ENCODE peak calls at places on chromosome 17, in nine cellular contexts. B is A549, H is body of pancreas, K is heart left ventricle, C is stomach, T is IMR-90, E is ovary, Q is tibial nerve, R is K562. F is an unnamed sample.

GRCh38 chr17:63029520-63029919 is 63.5 kb downstream of the TANC2 start:
- DNase-seq in Q (no peak), E (no peak), H (no peak), K (no peak), C (no peak), B (peak), T (peak), R (no peak), F (no peak)

GRCh38 chr17:17189559-17189958 is 16.6 kb downstream of the PLD6 start:
- DNase-seq in K (no peak), R (no peak), E (no peak), T (no peak), H (no peak), B (no peak), Q (no peak), C (no peak), F (no peak)

GRCh38 chr17:60819447-60820130 is 141.9 kb downstream of the BCAS3 start:
- DNase-seq in R (no peak), C (no peak), B (no peak), Q (no peak), H (no peak), T (no peak), K (no peak), E (no peak), F (no peak)

GRCh38 chr17:7513850-7514419 is 29.8 kb downstream of the POLR2A start:
- DNase-seq in B (no peak), K (no peak), E (no peak), R (peak), H (no peak), C (no peak), T (no peak), Q (no peak), F (no peak)

GRCh38 chr17:72943826-72944689 is 148.4 kb downstream of the SLC39A11 start:
- DNase-seq in C (no peak), Q (no peak), R (no peak), B (peak), T (no peak), K (no peak), E (no peak), H (no peak), F (no peak)

GRCh38 chr17:61284746-61285145 is 114.9 kb upstream of the TBX2 start:
- DNase-seq in Q (no peak), R (no peak), K (no peak), C (no peak), E (no peak), H (no peak), T (no peak), B (no peak), F (no peak)

GRCh38 chr17:80679816-80680215 is 135.2 kb downstream of the RPTOR start:
- DNase-seq in B (no peak), R (no peak), E (no peak), H (no peak), Q (no peak), K (no peak), T (no peak), C (no peak), F (no peak)

GRCh38 chr17:22272363-22273146 is 580.2 kb downstream of the KCNJ18 start:
- DNase-seq in Q (no peak), C (no peak), B (no peak), R (no peak), E (no peak), K (no peak), H (no peak), T (no peak), F (peak)

GRCh38 chr17:73430848-73431247 is 119.0 kb upstream of the CDC42EP4 start:
- DNase-seq in Q (no peak), E (no peak), T (no peak), R (no peak), C (no peak), B (no peak), H (no peak), K (no peak), F (no peak)

GRCh38 chr17:58331815-58332719 is 3.5 kb upstream of the TSPOAP1 start:
- DNase-seq in E (peak), Q (peak), C (peak), K (peak), B (no peak), T (no peak), H (peak), R (peak), F (peak)

GRCh38 chr17:51612692-51613091 is 352.3 kb downstream of the UTP18 start:
- DNase-seq in R (no peak), K (no peak), B (no peak), T (no peak), Q (no peak), C (no peak), E (no peak), H (no peak), F (no peak)

GRCh38 chr17:80219013-80219776 is 938 bp downstream of the SGSH start:
- DNase-seq in B (peak), Q (peak), C (peak), T (peak), K (peak), R (peak), H (peak), E (peak), F (peak)

GRCh38 chr17:74149597-74150427 is 53.7 kb upstream of the RPL38 start:
- DNase-seq in C (no peak), Q (no peak), H (no peak), K (no peak), B (no peak), T (no peak), E (no peak), R (no peak), F (peak)

GRCh38 chr17:34645636-34646035 is 66.3 kb downstream of the TMEM132E start:
- DNase-seq in H (no peak), C (no peak), T (no peak), K (no peak), R (peak), E (no peak), Q (no peak), B (no peak), F (no peak)

GRCh38 chr17:57980522-57980921 is 7.5 kb downstream of the VEZF1 start:
- DNase-seq in K (no peak), E (no peak), Q (no peak), R (no peak), B (no peak), H (no peak), C (no peak), T (no peak), F (no peak)

GRCh38 chr17:61639818-61640217 is 48.8 kb upstream of the NACA2 start:
- DNase-seq in C (no peak), E (no peak), H (no peak), R (no peak), T (no peak), B (no peak), K (no peak), Q (no peak), F (no peak)

GRCh38 chr17:11511696-11512095 is 86.6 kb upstream of the DNAH9 start:
- DNase-seq in Q (no peak), T (no peak), E (no peak), R (no peak), C (peak), K (no peak), H (peak), B (no peak), F (peak)

GRCh38 chr17:48579738-48580543 is 1.8 kb upstream of the HOXB4 start:
- DNase-seq in E (no peak), T (peak), H (no peak), Q (no peak), C (no peak), B (no peak), R (no peak), K (no peak), F (no peak)

GRCh38 chr17:4354862-4355514 is 11.5 kb downstream of the UBE2G1 start:
- DNase-seq in T (no peak), R (no peak), B (no peak), K (no peak), E (no peak), C (no peak), Q (no peak), H (no peak), F (no peak)

GRCh38 chr17:41539071-41539492 is 11.0 kb upstream of the KRT19 start:
- DNase-seq in H (no peak), Q (no peak), R (no peak), T (no peak), E (no peak), C (no peak), B (no peak), K (no peak), F (no peak)

GRCh38 chr17:73669771-73670170 is 25.5 kb upstream of the SDK2 start:
- DNase-seq in E (no peak), K (no peak), B (no peak), R (no peak), C (no peak), H (no peak), T (no peak), Q (no peak), F (no peak)

GRCh38 chr17:79065105-79065670 is 9.4 kb upstream of the ENGASE start:
- DNase-seq in Q (no peak), C (peak), T (peak), R (peak), K (no peak), E (peak), B (peak), H (peak), F (no peak)

GRCh38 chr17:79111097-79111496 is 36.5 kb downstream of the ENGASE start:
- DNase-seq in B (no peak), R (no peak), C (no peak), K (no peak), E (no peak), Q (no peak), H (no peak), T (no peak), F (no peak)

GRCh38 chr17:66945451-66945850 is 19.1 kb upstream of the CACNG4 start:
- DNase-seq in R (no peak), C (no peak), K (no peak), T (no peak), H (peak), E (no peak), B (no peak), Q (no peak), F (no peak)

GRCh38 chr17:2621241-2621640 is 27.8 kb downstream of the PAFAH1B1 start:
- DNase-seq in H (no peak), K (no peak), R (no peak), C (no peak), Q (no peak), B (no peak), E (no peak), T (peak), F (no peak)

GRCh38 chr17:67629963-67630320 is 87.8 kb upstream of the NOL11 start:
- DNase-seq in Q (no peak), R (no peak), H (no peak), C (no peak), E (no peak), T (peak), K (no peak), B (peak), F (no peak)

GRCh38 chr17:81733507-81734404 is 21.7 kb downstream of the SLC25A10 start:
- DNase-seq in Q (peak), R (peak), T (peak), C (peak), K (peak), E (peak), H (peak), B (peak), F (peak)

GRCh38 chr17:8287651-8288335 is 677 bp upstream of the RANGRF start:
- DNase-seq in B (no peak), R (no peak), T (no peak), E (peak), H (peak), K (no peak), Q (no peak), C (peak), F (no peak)

GRCh38 chr17:33725675-33726271 is 432.7 kb upstream of the ASIC2 start:
- DNase-seq in R (peak), B (peak), E (no peak), K (no peak), H (peak), T (peak), C (peak), Q (no peak), F (peak)

GRCh38 chr17:78973792-78974520 is 5.8 kb downstream of the LGALS3BP start:
- DNase-seq in B (no peak), R (no peak), C (no peak), T (no peak), H (no peak), Q (no peak), K (no peak), E (no peak), F (no peak)

GRCh38 chr17:40564883-40565744 is at the start of gene CCR7:
- DNase-seq in T (no peak), E (no peak), H (no peak), K (no peak), Q (no peak), B (no peak), C (peak), R (peak), F (no peak)

GRCh38 chr17:7833795-7834553 is at the start of gene KDM6B:
- DNase-seq in T (peak), Q (peak), E (peak), B (peak), K (peak), R (peak), H (peak), C (peak), F (peak)

GRCh38 chr17:63399316-63399715 is 46.8 kb downstream of the CYB561 start:
- DNase-seq in R (no peak), B (no peak), E (no peak), H (no peak), T (peak), K (no peak), C (no peak), Q (no peak), F (no peak)

DNA sequence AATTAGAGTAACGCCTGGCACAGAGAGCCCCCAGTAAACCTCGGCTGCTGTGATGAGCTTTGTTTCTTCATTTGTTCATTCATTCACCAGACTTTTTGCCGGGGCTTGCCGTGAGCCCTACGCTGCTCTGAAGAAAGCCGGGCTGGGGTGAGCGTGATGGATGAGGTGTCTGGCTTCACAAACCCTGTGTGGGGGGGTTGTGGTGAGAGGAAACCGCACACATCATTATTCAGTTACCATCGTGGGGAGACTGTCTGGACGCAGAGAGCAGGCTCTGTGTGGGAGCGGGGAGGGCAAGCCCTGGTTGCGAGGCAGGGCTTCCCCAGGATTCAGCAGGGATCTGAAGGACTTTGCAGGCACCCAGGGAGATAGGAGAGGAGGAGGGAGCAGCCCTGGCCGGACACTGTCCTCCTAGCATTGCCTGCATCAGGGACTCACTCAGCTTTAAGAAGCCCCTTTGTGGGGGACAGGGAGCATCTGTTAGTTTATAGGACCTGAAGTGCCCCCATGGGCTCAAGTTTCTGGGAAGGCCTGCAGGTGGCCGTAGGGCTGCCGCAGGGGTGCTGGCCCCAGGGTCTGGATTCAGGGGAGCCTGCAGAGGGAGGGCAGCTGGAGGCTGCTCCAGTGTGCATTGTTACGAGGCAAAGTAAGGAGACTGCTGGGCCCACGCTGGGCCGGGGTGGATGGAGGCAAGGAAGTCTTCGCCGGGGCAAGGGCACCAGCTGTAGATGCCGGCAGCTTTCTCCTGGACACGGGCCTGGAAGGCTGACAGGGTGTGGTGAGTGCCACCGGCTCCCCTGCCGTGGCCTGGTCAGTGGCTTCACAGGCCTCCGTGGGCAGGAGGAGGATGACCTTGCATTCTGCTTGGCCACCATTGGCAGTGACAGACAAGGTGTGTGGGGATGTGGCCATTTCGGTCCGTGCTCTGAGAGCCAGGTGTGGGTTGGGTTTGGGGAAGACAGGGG is 334.5 kb downstream of the SEC14L1 start:
- DNase-seq in T (peak), K (no peak), Q (no peak), H (no peak), E (no peak), B (no peak), C (no peak), R (no peak), F (no peak)
- H3K27ac ChIP-seq in T (peak), K (no peak), Q (peak), H (peak), E (no peak), B (peak), C (peak), R (no peak), F (no peak)

GRCh38 chr17:1557355-1558095 is 5.1 kb downstream of the PITPNA start:
- DNase-seq in H (no peak), C (no peak), E (no peak), Q (no peak), B (no peak), K (no peak), T (peak), R (no peak), F (no peak)
- H3K4me3 ChIP-seq in H (no peak), C (no peak), E (no peak), Q (no peak), B (no peak), K (no peak), T (no peak), R (no peak), F (no peak)

DNA sequence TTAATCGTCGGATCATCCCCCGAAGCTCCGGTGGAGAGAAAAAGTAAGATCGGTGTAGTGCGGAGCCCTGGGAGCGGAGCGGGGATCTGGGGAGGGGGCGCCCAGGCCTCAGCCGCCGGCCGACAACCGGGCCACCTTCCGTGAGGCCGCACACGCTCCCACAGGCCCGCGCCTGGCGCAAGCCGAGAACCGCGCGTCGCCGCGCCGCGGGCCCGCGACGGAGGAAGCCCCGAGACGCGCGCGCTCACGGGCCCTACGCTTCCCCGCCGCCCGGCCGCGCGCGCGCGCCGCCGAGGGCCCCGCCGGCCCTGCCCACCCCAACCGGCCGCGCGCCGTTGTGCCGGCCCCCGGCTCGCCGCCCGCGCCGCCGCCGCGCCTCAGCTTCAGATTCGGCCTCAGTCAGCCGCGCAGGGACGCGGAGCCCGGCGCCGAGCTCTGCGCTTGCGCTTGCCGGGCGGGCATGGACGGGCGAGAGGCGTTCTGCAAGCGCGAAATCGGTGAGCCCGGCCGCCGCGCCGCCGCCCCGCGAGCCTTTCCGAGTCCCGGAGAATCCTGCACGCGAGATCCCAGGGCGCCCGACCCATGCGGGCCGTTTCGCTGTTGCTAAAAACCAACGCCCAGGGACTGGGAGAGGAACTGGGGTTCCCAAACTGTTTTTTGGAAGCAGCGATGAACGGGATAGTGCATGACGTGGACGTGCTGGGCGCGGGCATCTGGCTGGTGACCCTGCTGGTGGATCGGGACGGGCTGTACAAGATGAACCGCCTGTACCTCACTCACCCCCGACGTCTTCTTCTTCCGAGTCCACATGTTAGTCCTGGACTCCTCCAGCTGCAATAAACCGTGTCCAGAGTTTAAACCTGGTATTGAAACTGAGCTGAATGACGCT is 28.0 kb upstream of the LRRC37A start:
- DNase-seq in E (peak), B (peak), C (peak), K (peak), Q (peak), T (peak), R (peak), H (peak), F (peak)
- TF ChIP-seq POLR2A in E (peak), B (peak), C (no peak), K (peak), Q (peak), T (peak), R (peak), H (peak), F (peak)

GRCh38 chr17:39165844-39166349 is at the start of gene ARL5C:
- DNase-seq in R (no peak), H (peak), T (no peak), E (no peak), Q (no peak), B (no peak), K (no peak), C (no peak), F (no peak)
- H3K27ac ChIP-seq in R (no peak), H (peak), T (no peak), E (no peak), Q (peak), B (peak), K (peak), C (no peak), F (no peak)

DNA sequence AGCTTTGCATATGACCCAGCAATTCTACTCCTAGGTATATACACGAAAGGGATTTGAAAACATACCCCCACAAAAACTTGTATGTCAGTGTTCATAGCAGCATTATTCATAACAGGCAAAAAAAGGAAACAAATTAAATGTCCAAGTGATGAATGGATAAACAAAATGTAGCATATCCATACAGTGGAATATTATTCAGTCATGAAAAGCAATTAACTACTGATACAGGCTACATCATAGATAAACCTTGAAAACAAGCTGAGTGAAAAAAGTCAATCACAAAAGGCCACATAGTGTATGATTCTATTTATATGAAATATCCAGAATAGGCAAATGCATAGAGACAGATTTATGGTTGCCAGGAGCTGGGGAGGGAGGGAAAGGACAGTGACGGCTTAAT is 676 bp downstream of the EME1 start:
- DNase-seq in H (no peak), C (no peak), E (no peak), R (no peak), K (no peak), Q (no peak), T (no peak), B (no peak), F (no peak)
- H3K4me3 ChIP-seq in H (no peak), C (no peak), E (no peak), R (peak), K (peak), Q (no peak), T (peak), B (peak), F (no peak)

GRCh38 chr17:6435051-6435450 is at the start of gene AIPL1:
- DNase-seq in B (no peak), C (no peak), E (no peak), H (no peak), K (no peak), Q (no peak), R (no peak), T (no peak), F (no peak)
- TF ChIP-seq POLR2A in B (no peak), C (no peak), E (no peak), H (no peak), K (no peak), Q (no peak), R (no peak), T (no peak), F (no peak)

F was measured in right lobe of liver.